ENCODE peak calls at places on chromosome 4, in five cellular contexts. D is GM12878, H is GM12891, M is HepG2, Q is K562. N is an unnamed sample.

GRCh38 chr4:6322761-6323566 is 53.3 kb downstream of the WFS1 start:
- DNase-seq in H (no peak), M (peak), D (peak), Q (no peak), N (no peak)

GRCh38 chr4:1082215-1083182 is 30.9 kb downstream of the RNF212 start:
- DNase-seq in Q (no peak), D (no peak), H (no peak), M (no peak), N (no peak)

GRCh38 chr4:85078016-85078415 is 111.5 kb upstream of the WDFY3 start:
- DNase-seq in M (no peak), Q (no peak), H (no peak), D (no peak), N (no peak)

GRCh38 chr4:40828661-40829060 is 78.9 kb downstream of the NSUN7 start:
- DNase-seq in Q (no peak), H (no peak), M (no peak), D (no peak), N (no peak)

GRCh38 chr4:77235289-77235854 is 78.4 kb downstream of the CCNG2 start:
- DNase-seq in M (no peak), D (no peak), Q (no peak), H (no peak), N (no peak)

GRCh38 chr4:174248407-174248806 is 35.1 kb downstream of the FBXO8 start:
- DNase-seq in H (no peak), M (no peak), Q (no peak), D (no peak), N (no peak)

GRCh38 chr4:7402526-7402925 is 32.2 kb downstream of the PSAPL1 start:
- DNase-seq in H (no peak), Q (no peak), M (no peak), D (no peak), N (no peak)

GRCh38 chr4:76803522-76803921 is 94.4 kb downstream of the SOWAHB start:
- DNase-seq in M (no peak), H (no peak), Q (peak), D (no peak), N (no peak)

GRCh38 chr4:124322234-124322831 is 390.2 kb downstream of the ANKRD50 start:
- DNase-seq in Q (peak), D (no peak), M (peak), H (no peak), N (no peak)

GRCh38 chr4:118741456-118741855 is 56.3 kb downstream of the METTL14 start:
- DNase-seq in Q (no peak), H (no peak), D (no peak), M (no peak), N (no peak)
- TF ChIP-seq TAF1 in Q (no peak), H (no peak), D (no peak), M (no peak), N (no peak)

GRCh38 chr4:138981930-138982390 is 33.6 kb upstream of the NOCT start:
- DNase-seq in H (no peak), Q (no peak), M (peak), D (no peak), N (no peak)
- TF ChIP-seq POLR2AphosphoS5 in H (no peak), Q (no peak), M (no peak), D (no peak), N (no peak)

GRCh38 chr4:95701500-95701899 is 138.4 kb upstream of the PDHA2 start:
- DNase-seq in Q (no peak), M (no peak), H (no peak), D (no peak), N (no peak)
- TF ChIP-seq TAF1 in Q (no peak), M (no peak), H (no peak), D (no peak), N (no peak)

DNA sequence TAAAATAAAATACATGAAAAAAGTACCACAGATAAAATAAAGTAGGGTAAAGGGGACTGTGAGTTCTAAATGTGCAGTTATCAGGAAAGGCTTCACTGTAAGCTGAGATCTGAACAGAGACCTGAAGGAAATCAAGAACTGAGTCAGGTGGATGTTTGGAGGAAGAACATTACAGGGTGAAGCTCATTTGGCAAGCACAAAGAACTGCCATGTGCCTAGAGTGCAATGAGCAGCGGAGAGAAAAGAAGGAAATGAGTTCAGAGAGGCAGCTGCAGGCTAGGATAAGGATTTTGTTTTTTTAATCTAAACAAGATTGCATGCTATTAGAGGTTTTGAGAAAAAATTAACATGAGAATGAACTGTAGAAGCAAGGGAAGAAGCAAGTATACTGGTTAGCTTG is 373.1 kb downstream of the STPG2 start:
- DNase-seq in D (no peak), M (no peak), H (no peak), Q (no peak), N (no peak)
- TF ChIP-seq POLR2AphosphoS5 in D (no peak), M (no peak), H (no peak), Q (no peak), N (no peak)